ENCODE peak calls at places on chromosome 1, in five cellular contexts. One of them, this sample, is unnamed.

GRCh38 chr1:16209847-16210407 is 2.5 kb downstream of the ARHGEF19 start:
- DNase-seq in effector memory CD4-positive, alpha-beta T cell: no peak
- DNase-seq in tibial artery: no peak
- DNase-seq in fibroblast of lung: peak; percentile 29
- DNase-seq in mucosa of descending colon: no peak
- DNase-seq in this sample: no peak

GRCh38 chr1:218674280-218674773 is 329.2 kb downstream of the TGFB2 start:
- DNase-seq in effector memory CD4-positive, alpha-beta T cell: no peak
- DNase-seq in mucosa of descending colon: no peak
- DNase-seq in tibial artery: no peak
- DNase-seq in fibroblast of lung: peak; percentile 98
- DNase-seq in this sample: peak; percentile 92

GRCh38 chr1:51439053-51439452 is 80.0 kb downstream of the EPS15 start:
- DNase-seq in tibial artery: no peak
- DNase-seq in fibroblast of lung: no peak
- DNase-seq in effector memory CD4-positive, alpha-beta T cell: no peak
- DNase-seq in mucosa of descending colon: no peak
- DNase-seq in this sample: no peak

GRCh38 chr1:89598450-89599331 is 34.2 kb upstream of the LRRC8C start:
- DNase-seq in effector memory CD4-positive, alpha-beta T cell: no peak
- DNase-seq in tibial artery: no peak
- DNase-seq in mucosa of descending colon: no peak
- DNase-seq in fibroblast of lung: no peak
- DNase-seq in this sample: peak; percentile 15

GRCh38 chr1:65437616-65438015 is 17.1 kb downstream of the LEPR start:
- DNase-seq in fibroblast of lung: no peak
- DNase-seq in tibial artery: no peak
- DNase-seq in effector memory CD4-positive, alpha-beta T cell: no peak
- DNase-seq in mucosa of descending colon: no peak
- DNase-seq in this sample: no peak

GRCh38 chr1:177849130-177849529 is 120.7 kb downstream of the SEC16B start:
- DNase-seq in mucosa of descending colon: no peak
- DNase-seq in tibial artery: no peak
- DNase-seq in fibroblast of lung: peak; percentile 81
- DNase-seq in effector memory CD4-positive, alpha-beta T cell: no peak
- DNase-seq in this sample: no peak

GRCh38 chr1:114901739-114902255 is 47.1 kb downstream of the SYCP1 start:
- DNase-seq in effector memory CD4-positive, alpha-beta T cell: no peak
- DNase-seq in tibial artery: peak; percentile 85
- DNase-seq in fibroblast of lung: no peak
- DNase-seq in mucosa of descending colon: no peak
- DNase-seq in this sample: no peak

GRCh38 chr1:221856188-221857093 is 114.6 kb upstream of the DUSP10 start:
- DNase-seq in mucosa of descending colon: no peak
- DNase-seq in effector memory CD4-positive, alpha-beta T cell: no peak
- DNase-seq in fibroblast of lung: peak; percentile 75
- DNase-seq in tibial artery: no peak
- DNase-seq in this sample: no peak

GRCh38 chr1:160862151-160863061 is at the start of gene CD244:
- DNase-seq in effector memory CD4-positive, alpha-beta T cell: peak; percentile 10
- DNase-seq in tibial artery: no peak
- DNase-seq in fibroblast of lung: no peak
- DNase-seq in mucosa of descending colon: peak; percentile 60
- DNase-seq in this sample: no peak

GRCh38 chr1:240591078-240591477 is 20.9 kb downstream of the GREM2 start:
- DNase-seq in mucosa of descending colon: no peak
- DNase-seq in effector memory CD4-positive, alpha-beta T cell: no peak
- DNase-seq in fibroblast of lung: no peak
- DNase-seq in tibial artery: no peak
- DNase-seq in this sample: no peak

GRCh38 chr1:109814993-109815786 is 51.5 kb upstream of the EPS8L3 start:
- DNase-seq in mucosa of descending colon: no peak
- DNase-seq in tibial artery: no peak
- DNase-seq in fibroblast of lung: no peak
- DNase-seq in effector memory CD4-positive, alpha-beta T cell: no peak
- DNase-seq in this sample: no peak

GRCh38 chr1:171137580-171137979 is 46.9 kb downstream of the FMO3 start:
- DNase-seq in effector memory CD4-positive, alpha-beta T cell: no peak
- DNase-seq in fibroblast of lung: no peak
- DNase-seq in mucosa of descending colon: no peak
- DNase-seq in tibial artery: no peak
- DNase-seq in this sample: no peak

GRCh38 chr1:6724517-6725141 is 23.0 kb upstream of the DNAJC11 start:
- DNase-seq in effector memory CD4-positive, alpha-beta T cell: no peak
- DNase-seq in mucosa of descending colon: no peak
- DNase-seq in fibroblast of lung: peak; percentile 89
- DNase-seq in tibial artery: no peak
- DNase-seq in this sample: peak; percentile 56

GRCh38 chr1:65147424-65148177 is 402 bp upstream of the AK4 start:
- DNase-seq in effector memory CD4-positive, alpha-beta T cell: no peak
- DNase-seq in tibial artery: peak; percentile 78
- DNase-seq in mucosa of descending colon: peak; percentile 74
- DNase-seq in fibroblast of lung: peak; percentile 18
- DNase-seq in this sample: no peak

GRCh38 chr1:236044346-236044745 is 20.5 kb downstream of the NID1 start:
- DNase-seq in mucosa of descending colon: no peak
- DNase-seq in tibial artery: no peak
- DNase-seq in effector memory CD4-positive, alpha-beta T cell: no peak
- DNase-seq in fibroblast of lung: no peak
- DNase-seq in this sample: no peak

GRCh38 chr1:183992424-183992823 is 45.1 kb downstream of the COLGALT2 start:
- DNase-seq in fibroblast of lung: no peak
- DNase-seq in tibial artery: no peak
- DNase-seq in effector memory CD4-positive, alpha-beta T cell: no peak
- DNase-seq in mucosa of descending colon: no peak
- DNase-seq in this sample: no peak

GRCh38 chr1:212353181-212353580 is 61.5 kb downstream of the PACC1 start:
- DNase-seq in effector memory CD4-positive, alpha-beta T cell: no peak
- DNase-seq in fibroblast of lung: peak; percentile 4
- DNase-seq in mucosa of descending colon: no peak
- DNase-seq in tibial artery: no peak
- DNase-seq in this sample: no peak

GRCh38 chr1:218460367-218460766 is 115.2 kb downstream of the TGFB2 start:
- DNase-seq in tibial artery: peak; percentile 70
- DNase-seq in effector memory CD4-positive, alpha-beta T cell: no peak
- DNase-seq in mucosa of descending colon: no peak
- DNase-seq in fibroblast of lung: peak; percentile 86
- DNase-seq in this sample: peak; percentile 89

GRCh38 chr1:87024936-87025537 is 110.6 kb downstream of the HS2ST1 start:
- DNase-seq in tibial artery: no peak
- DNase-seq in effector memory CD4-positive, alpha-beta T cell: no peak
- DNase-seq in mucosa of descending colon: no peak
- DNase-seq in fibroblast of lung: peak; percentile 21
- DNase-seq in this sample: no peak

GRCh38 chr1:223714849-223715709 is 2.7 kb downstream of the CAPN2 start:
- DNase-seq in mucosa of descending colon: no peak
- DNase-seq in effector memory CD4-positive, alpha-beta T cell: no peak
- DNase-seq in tibial artery: no peak
- DNase-seq in fibroblast of lung: peak; percentile 95
- DNase-seq in this sample: no peak

GRCh38 chr1:89898150-89898549 is 77.3 kb downstream of the LRRC8D start:
- DNase-seq in effector memory CD4-positive, alpha-beta T cell: no peak
- DNase-seq in fibroblast of lung: no peak
- DNase-seq in mucosa of descending colon: no peak
- DNase-seq in tibial artery: no peak
- DNase-seq in this sample: no peak

GRCh38 chr1:203556047-203556851 is 62.3 kb downstream of the OPTC start:
- DNase-seq in fibroblast of lung: peak; percentile 80
- DNase-seq in mucosa of descending colon: peak; percentile 57
- DNase-seq in tibial artery: peak; percentile 86
- DNase-seq in effector memory CD4-positive, alpha-beta T cell: no peak
- DNase-seq in this sample: no peak

GRCh38 chr1:119794856-119795255 is 16.4 kb downstream of the REG4 start:
- DNase-seq in tibial artery: no peak
- DNase-seq in effector memory CD4-positive, alpha-beta T cell: no peak
- DNase-seq in mucosa of descending colon: no peak
- DNase-seq in fibroblast of lung: peak; percentile 44
- DNase-seq in this sample: no peak

GRCh38 chr1:226882631-226883409 is 12.4 kb downstream of the PSEN2 start:
- DNase-seq in fibroblast of lung: peak; percentile 57
- DNase-seq in effector memory CD4-positive, alpha-beta T cell: no peak
- DNase-seq in tibial artery: peak; percentile 32
- DNase-seq in mucosa of descending colon: no peak
- DNase-seq in this sample: no peak
- H3K4me3 ChIP-seq in fibroblast of lung: peak overlapping the region; percentile 24
- H3K4me3 ChIP-seq in effector memory CD4-positive, alpha-beta T cell: peak overlapping the region; percentile 30
- H3K4me3 ChIP-seq in tibial artery: peak overlapping the region; percentile 0
- H3K4me3 ChIP-seq in mucosa of descending colon: no peak overlapping the region
- H3K4me3 ChIP-seq in this sample: no peak overlapping the region

GRCh38 chr1:206002160-206002559 is 1.0 kb downstream of the RAB7B start:
- DNase-seq in tibial artery: no peak
- DNase-seq in fibroblast of lung: no peak
- DNase-seq in mucosa of descending colon: no peak
- DNase-seq in effector memory CD4-positive, alpha-beta T cell: no peak
- DNase-seq in this sample: no peak

GRCh38 chr1:205998457-205999241 is 4.5 kb downstream of the RAB7B start:
- DNase-seq in mucosa of descending colon: no peak
- DNase-seq in effector memory CD4-positive, alpha-beta T cell: no peak
- DNase-seq in tibial artery: no peak
- DNase-seq in fibroblast of lung: no peak
- DNase-seq in this sample: no peak

GRCh38 chr1:206001476-206001888 is 1.7 kb downstream of the RAB7B start:
- DNase-seq in mucosa of descending colon: no peak
- DNase-seq in fibroblast of lung: peak; percentile 99
- DNase-seq in effector memory CD4-positive, alpha-beta T cell: no peak
- DNase-seq in tibial artery: peak; percentile 73
- DNase-seq in this sample: peak; percentile 82

GRCh38 chr1:206002833-206003532 is at the start of gene RAB7B:
- DNase-seq in effector memory CD4-positive, alpha-beta T cell: no peak
- DNase-seq in tibial artery: peak; percentile 88
- DNase-seq in mucosa of descending colon: no peak
- DNase-seq in fibroblast of lung: peak; percentile 76
- DNase-seq in this sample: no peak

DNA sequence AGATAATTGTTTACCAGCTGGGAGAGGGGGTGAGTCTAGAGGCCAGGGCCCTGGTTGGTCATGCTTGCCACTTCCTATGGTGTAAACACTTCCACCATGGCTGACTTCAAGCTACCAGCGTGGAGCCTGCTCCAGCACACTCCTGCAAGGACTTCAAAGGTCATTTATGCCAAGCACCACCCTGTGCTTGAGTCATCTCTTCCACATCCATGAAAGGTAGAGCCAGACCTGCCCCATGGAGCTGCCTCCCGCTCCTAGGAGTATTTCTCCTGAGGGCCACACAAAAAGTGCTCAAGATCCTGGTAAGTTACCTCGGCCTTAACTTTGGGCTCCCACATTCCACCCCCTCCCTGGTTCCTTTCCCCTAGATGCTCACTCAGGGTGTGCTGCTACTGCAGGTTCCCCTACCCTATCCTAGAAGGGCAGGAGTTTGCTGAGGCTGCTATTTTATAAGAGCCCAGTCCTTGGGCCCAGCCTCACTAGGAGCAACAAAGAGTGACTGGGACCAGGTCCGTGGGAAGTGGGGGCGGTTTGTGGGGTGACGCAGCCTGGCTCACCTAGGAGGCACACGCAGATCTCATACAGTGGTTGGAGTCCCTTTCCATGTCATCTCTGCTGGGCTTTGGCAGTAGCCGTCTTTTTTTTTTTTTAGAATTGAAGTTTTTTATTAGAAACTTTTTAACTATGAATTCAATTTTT is 2.4 kb downstream of the RAB7B start:
- DNase-seq in fibroblast of lung: peak; percentile 81
- DNase-seq in effector memory CD4-positive, alpha-beta T cell: no peak
- DNase-seq in mucosa of descending colon: no peak
- DNase-seq in tibial artery: no peak
- DNase-seq in this sample: no peak
- H3K4me3 ChIP-seq in fibroblast of lung: no peak overlapping the region
- H3K4me3 ChIP-seq in effector memory CD4-positive, alpha-beta T cell: no peak overlapping the region
- H3K4me3 ChIP-seq in mucosa of descending colon: no peak overlapping the region
- H3K4me3 ChIP-seq in tibial artery: no peak overlapping the region
- H3K4me3 ChIP-seq in this sample: no peak overlapping the region

GRCh38 chr1:22350987-22351756 is 100.5 kb upstream of the ZBTB40 start:
- DNase-seq in effector memory CD4-positive, alpha-beta T cell: no peak
- DNase-seq in tibial artery: no peak
- DNase-seq in fibroblast of lung: no peak
- DNase-seq in mucosa of descending colon: no peak
- DNase-seq in this sample: no peak

GRCh38 chr1:22347854-22348760 is 103.5 kb upstream of the ZBTB40 start:
- DNase-seq in mucosa of descending colon: no peak
- DNase-seq in effector memory CD4-positive, alpha-beta T cell: no peak
- DNase-seq in tibial artery: no peak
- DNase-seq in fibroblast of lung: no peak
- DNase-seq in this sample: no peak

GRCh38 chr1:22351757-22352080 is 99.9 kb upstream of the ZBTB40 start:
- DNase-seq in effector memory CD4-positive, alpha-beta T cell: no peak
- DNase-seq in fibroblast of lung: no peak
- DNase-seq in tibial artery: no peak
- DNase-seq in mucosa of descending colon: no peak
- DNase-seq in this sample: no peak

GRCh38 chr1:22350171-22350961 is 101.3 kb upstream of the ZBTB40 start:
- DNase-seq in mucosa of descending colon: no peak
- DNase-seq in effector memory CD4-positive, alpha-beta T cell: no peak
- DNase-seq in tibial artery: no peak
- DNase-seq in fibroblast of lung: no peak
- DNase-seq in this sample: no peak

GRCh38 chr1:22349302-22350043 is 102.2 kb upstream of the ZBTB40 start:
- DNase-seq in tibial artery: no peak
- DNase-seq in mucosa of descending colon: no peak
- DNase-seq in effector memory CD4-positive, alpha-beta T cell: no peak
- DNase-seq in fibroblast of lung: no peak
- DNase-seq in this sample: no peak
- H3K4me3 ChIP-seq in tibial artery: no peak overlapping the region
- H3K4me3 ChIP-seq in mucosa of descending colon: no peak overlapping the region
- H3K4me3 ChIP-seq in effector memory CD4-positive, alpha-beta T cell: no peak overlapping the region
- H3K4me3 ChIP-seq in fibroblast of lung: no peak overlapping the region
- H3K4me3 ChIP-seq in this sample: no peak overlapping the region

DNA sequence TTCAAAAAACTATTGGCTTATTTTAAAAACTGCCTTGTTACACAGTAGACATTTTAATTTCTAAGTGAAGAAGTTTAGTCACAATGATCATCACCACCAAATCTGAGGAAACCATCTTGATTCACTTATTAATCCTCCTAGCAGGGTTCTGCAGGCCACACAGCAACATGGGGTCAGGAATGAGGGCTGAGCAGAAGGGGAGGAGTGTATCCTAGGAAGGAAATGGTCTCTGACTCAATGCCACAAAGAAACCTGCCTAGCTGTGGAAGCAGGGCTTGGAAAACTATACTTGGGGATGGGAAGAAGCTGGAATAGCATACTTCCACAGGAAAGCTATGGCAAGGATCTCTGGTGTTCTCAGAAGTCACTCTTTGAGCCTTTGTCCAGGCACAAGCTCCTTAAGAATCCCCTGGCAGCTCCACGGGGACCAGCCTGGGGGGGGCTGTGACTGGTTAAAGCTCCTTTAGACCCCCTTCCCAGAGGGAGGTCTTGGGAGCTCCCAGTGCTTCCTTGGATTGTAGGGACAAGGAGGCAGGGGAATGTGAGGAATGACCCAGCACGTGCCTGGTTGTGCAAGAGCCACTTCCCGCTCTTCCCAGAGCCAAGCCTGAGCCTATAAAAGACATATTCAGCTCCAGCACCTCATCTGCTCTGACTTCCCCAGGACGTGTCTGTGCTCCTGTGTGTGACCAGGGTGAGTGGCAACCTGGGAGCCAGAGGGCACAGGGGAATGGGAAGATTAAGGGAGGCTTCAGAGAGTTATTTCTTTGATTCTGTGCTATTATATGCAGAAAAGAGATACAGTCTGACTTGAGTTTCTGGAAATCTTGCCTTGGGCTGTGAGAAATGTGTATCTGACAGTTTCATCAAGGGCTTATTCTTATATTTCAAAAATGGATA is at the start of gene LCE2A:
- DNase-seq in effector memory CD4-positive, alpha-beta T cell: no peak
- DNase-seq in mucosa of descending colon: no peak
- DNase-seq in fibroblast of lung: no peak
- DNase-seq in tibial artery: no peak
- DNase-seq in this sample: no peak
- H3K4me3 ChIP-seq in effector memory CD4-positive, alpha-beta T cell: no peak within 1 kb of the TSS
- H3K4me3 ChIP-seq in mucosa of descending colon: no peak within 1 kb of the TSS
- H3K4me3 ChIP-seq in fibroblast of lung: no peak within 1 kb of the TSS
- H3K4me3 ChIP-seq in tibial artery: no peak within 1 kb of the TSS
- H3K4me3 ChIP-seq in this sample: no peak within 1 kb of the TSS